ENCODE peak calls at places on chromosomes 1 and 21, in six cellular contexts. K is H4, C is epithelial cell of esophagus, H is iPS-NIHi11, T is ELF-1, I is cardiac fibroblast. J is an unnamed sample.

GRCh38 chr1:84365225-84366221 is 32.8 kb upstream of the DNASE2B start:
- DNase-seq in K (peak; percentile 34), C (peak; percentile 85), H (no peak), T (no peak), I (peak; percentile 89), J (no peak)

GRCh38 chr1:232223309-232223708 is 406.6 kb downstream of the SIPA1L2 start:
- DNase-seq in K (no peak), C (no peak), H (no peak), T (no peak), I (no peak), J (no peak)

GRCh38 chr1:52294580-52294979 is 71.4 kb downstream of the CC2D1B start:
- DNase-seq in K (no peak), C (peak; percentile 75), H (no peak), T (no peak), I (no peak), J (no peak)

GRCh38 chr21:39852021-39852721 is 15.1 kb upstream of the PCP4 start:
- DNase-seq in K (peak; percentile 46), C (no peak), H (no peak), T (no peak), I (no peak), J (no peak)

GRCh38 chr1:205258313-205259176 is 30.8 kb downstream of the TMCC2 start:
- DNase-seq in K (peak; percentile 35), C (peak; percentile 94), H (peak; percentile 38), T (peak; percentile 67), I (peak; percentile 44), J (no peak)

GRCh38 chr1:76133977-76134376 is 59.4 kb downstream of the ST6GALNAC3 start:
- DNase-seq in K (no peak), C (no peak), H (no peak), T (no peak), I (no peak), J (no peak)

GRCh38 chr1:194288284-194288683 is 1101.9 kb upstream of the B3GALT2 start:
- DNase-seq in K (no peak), C (no peak), H (no peak), T (no peak), I (no peak), J (no peak)

GRCh38 chr1:214808845-214809460 is 206.0 kb downstream of the CENPF start:
- DNase-seq in K (peak; percentile 23), C (peak; percentile 65), H (peak; percentile 34), T (no peak), I (peak; percentile 61), J (no peak)

GRCh38 chr1:94022471-94023189 is 98.3 kb downstream of the ABCA4 start:
- DNase-seq in K (peak; percentile 39), C (peak; percentile 88), H (no peak), T (no peak), I (peak; percentile 93), J (no peak)

GRCh38 chr1:234539666-234540403 is 60.9 kb upstream of the TARBP1 start:
- DNase-seq in K (no peak), C (no peak), H (no peak), T (peak; percentile 90), I (no peak), J (no peak)

GRCh38 chr1:69952691-69953090 is 252.7 kb downstream of the LRRC40 start:
- DNase-seq in K (no peak), C (no peak), H (no peak), T (no peak), I (no peak), J (no peak)

GRCh38 chr1:181038399-181038873 is 4.7 kb downstream of the MR1 start:
- DNase-seq in K (peak; percentile 71), C (peak; percentile 85), H (peak; percentile 84), T (peak; percentile 91), I (peak; percentile 63), J (peak; percentile 78)

GRCh38 chr1:56056438-56057312 is 522.7 kb downstream of the PLPP3 start:
- DNase-seq in K (no peak), C (peak; percentile 47), H (no peak), T (no peak), I (peak; percentile 61), J (no peak)

GRCh38 chr1:241990040-241990439 is 8.9 kb downstream of the MAP1LC3C start:
- DNase-seq in K (peak; percentile 94), C (peak; percentile 7), H (peak; percentile 36), T (peak; percentile 78), I (peak; percentile 86), J (no peak)

GRCh38 chr1:220908757-220909156 is 29.5 kb downstream of the HLX start:
- DNase-seq in K (peak; percentile 25), C (peak; percentile 13), H (no peak), T (no peak), I (peak; percentile 57), J (no peak)

GRCh38 chr1:21663251-21663950 is 5.8 kb downstream of the RAP1GAP start:
- DNase-seq in K (no peak), C (no peak), H (no peak), T (no peak), I (no peak), J (no peak)

GRCh38 chr1:31196685-31197084 is 43.0 kb downstream of the NKAIN1 start:
- DNase-seq in K (no peak), C (peak; percentile 71), H (no peak), T (no peak), I (peak; percentile 47), J (no peak)

GRCh38 chr1:112337028-112337531 is 58.9 kb upstream of the CTTNBP2NL start:
- DNase-seq in K (peak; percentile 28), C (peak; percentile 60), H (peak; percentile 49), T (peak; percentile 53), I (peak; percentile 72), J (no peak)

GRCh38 chr1:153565529-153566374 is at the start of gene S100A2:
- DNase-seq in K (peak; percentile 95), C (peak; percentile 99), H (peak; percentile 39), T (no peak), I (peak; percentile 86), J (no peak)

GRCh38 chr1:44472614-44473262 is 67.7 kb downstream of the RNF220 start:
- DNase-seq in K (no peak), C (no peak), H (no peak), T (no peak), I (peak; percentile 7), J (no peak)

GRCh38 chr1:21783679-21784603 is 992 bp upstream of the USP48 start:
- DNase-seq in K (peak; percentile 98), C (no peak), H (peak; percentile 91), T (no peak), I (peak; percentile 98), J (peak; percentile 96)

GRCh38 chr1:220367833-220368232 is 95.6 kb upstream of the RAB3GAP2 start:
- DNase-seq in K (no peak), C (no peak), H (no peak), T (no peak), I (no peak), J (no peak)

GRCh38 chr1:110339427-110340206 is 440 bp downstream of the RBM15 start:
- DNase-seq in K (no peak), C (peak; percentile 49), H (peak; percentile 64), T (peak; percentile 74), I (peak; percentile 54), J (no peak)

GRCh38 chr1:213669964-213670691 is 317.6 kb upstream of the PROX1 start:
- DNase-seq in K (no peak), C (no peak), H (peak; percentile 67), T (peak; percentile 85), I (no peak), J (peak; percentile 43)

GRCh38 chr1:1547011-1547410 is 6.6 kb upstream of the TMEM240 start:
- DNase-seq in K (no peak), C (no peak), H (no peak), T (no peak), I (no peak), J (no peak)